ENCODE peak calls at places on chromosomes 4 and X, in four cellular contexts. One of them, this sample, is unnamed.

GRCh38 chr4:77927991-77928925 is 65.6 kb downstream of the MRPL1 start:
- DNase-seq in tibial nerve: no peak
- DNase-seq in GM13977: no peak
- DNase-seq in CD4-positive, alpha-beta T cell: no peak
- DNase-seq in this sample: no peak

GRCh38 chrX:133068461-133068860 is 28.4 kb downstream of the USP26 start:
- DNase-seq in tibial nerve: no peak
- DNase-seq in GM13977: no peak
- DNase-seq in CD4-positive, alpha-beta T cell: no peak
- DNase-seq in this sample: no peak

GRCh38 chr4:26020896-26021295 is 106.9 kb downstream of the SMIM20 start:
- DNase-seq in tibial nerve: no peak
- DNase-seq in GM13977: no peak
- DNase-seq in CD4-positive, alpha-beta T cell: no peak
- DNase-seq in this sample: no peak

GRCh38 chr4:105280338-105280809 is 133.7 kb downstream of the TET2 start:
- DNase-seq in tibial nerve: no peak
- DNase-seq in GM13977: no peak
- DNase-seq in CD4-positive, alpha-beta T cell: no peak
- DNase-seq in this sample: no peak

GRCh38 chr4:129526812-129527211 is 430.9 kb downstream of the C4orf33 start:
- DNase-seq in tibial nerve: no peak
- DNase-seq in GM13977: no peak
- DNase-seq in CD4-positive, alpha-beta T cell: no peak
- DNase-seq in this sample: no peak

GRCh38 chr4:19850909-19851308 is 400.8 kb upstream of the SLIT2 start:
- DNase-seq in tibial nerve: no peak
- DNase-seq in GM13977: no peak
- DNase-seq in CD4-positive, alpha-beta T cell: no peak
- DNase-seq in this sample: no peak

GRCh38 chrX:39244146-39244545 is 442.9 kb downstream of the MID1IP1 start:
- DNase-seq in tibial nerve: no peak
- DNase-seq in GM13977: no peak
- DNase-seq in CD4-positive, alpha-beta T cell: no peak
- DNase-seq in this sample: no peak

GRCh38 chr4:57102050-57102564 is 8.1 kb downstream of the IGFBP7 start:
- DNase-seq in tibial nerve: peak
- DNase-seq in GM13977: no peak
- DNase-seq in CD4-positive, alpha-beta T cell: no peak
- DNase-seq in this sample: no peak

GRCh38 chrX:39331062-39331704 is 529.9 kb downstream of the MID1IP1 start:
- DNase-seq in tibial nerve: no peak
- DNase-seq in GM13977: no peak
- DNase-seq in CD4-positive, alpha-beta T cell: no peak
- DNase-seq in this sample: no peak

GRCh38 chrX:100682939-100683338 is 38.9 kb downstream of the SRPX2 start:
- DNase-seq in tibial nerve: no peak
- DNase-seq in GM13977: no peak
- DNase-seq in CD4-positive, alpha-beta T cell: no peak
- DNase-seq in this sample: no peak

GRCh38 chrX:152641996-152642395 is 4.3 kb downstream of the GABRQ start:
- DNase-seq in tibial nerve: no peak
- DNase-seq in GM13977: no peak
- DNase-seq in CD4-positive, alpha-beta T cell: no peak
- DNase-seq in this sample: peak

GRCh38 chr4:172362569-172362968 is 549.4 kb downstream of the GALNTL6 start:
- DNase-seq in tibial nerve: no peak
- DNase-seq in GM13977: no peak
- DNase-seq in CD4-positive, alpha-beta T cell: no peak
- DNase-seq in this sample: no peak

GRCh38 chrX:149044471-149044870 is 460.6 kb downstream of the IDS start:
- DNase-seq in tibial nerve: no peak
- DNase-seq in GM13977: no peak
- DNase-seq in CD4-positive, alpha-beta T cell: no peak
- DNase-seq in this sample: no peak

GRCh38 chr4:158065176-158065575 is 107.6 kb downstream of the GASK1B start:
- DNase-seq in tibial nerve: no peak
- DNase-seq in GM13977: no peak
- DNase-seq in CD4-positive, alpha-beta T cell: no peak
- DNase-seq in this sample: no peak

GRCh38 chr4:17029432-17029831 is 131.0 kb upstream of the LDB2 start:
- DNase-seq in tibial nerve: no peak
- DNase-seq in GM13977: no peak
- DNase-seq in CD4-positive, alpha-beta T cell: no peak
- DNase-seq in this sample: no peak

GRCh38 chr4:3791910-3792542 is 25.8 kb downstream of the ADRA2C start:
- DNase-seq in tibial nerve: no peak
- DNase-seq in GM13977: peak
- DNase-seq in CD4-positive, alpha-beta T cell: no peak
- DNase-seq in this sample: peak

GRCh38 chrX:118717703-118718391 is 9.6 kb upstream of the IL13RA1 start:
- DNase-seq in tibial nerve: no peak
- DNase-seq in GM13977: no peak
- DNase-seq in CD4-positive, alpha-beta T cell: no peak
- DNase-seq in this sample: no peak

GRCh38 chrX:37378399-37378798 is 29.2 kb downstream of the PRRG1 start:
- DNase-seq in tibial nerve: no peak
- DNase-seq in GM13977: no peak
- DNase-seq in CD4-positive, alpha-beta T cell: no peak
- DNase-seq in this sample: no peak

GRCh38 chr4:13821522-13821921 is 194.0 kb upstream of the BOD1L1 start:
- DNase-seq in tibial nerve: no peak
- DNase-seq in GM13977: no peak
- DNase-seq in CD4-positive, alpha-beta T cell: no peak
- DNase-seq in this sample: no peak

GRCh38 chr4:68271851-68272756 is 26.6 kb upstream of the TMPRSS11B start:
- DNase-seq in tibial nerve: no peak
- DNase-seq in GM13977: peak
- DNase-seq in CD4-positive, alpha-beta T cell: no peak
- DNase-seq in this sample: no peak

GRCh38 chr4:27692098-27692679 is 831.5 kb downstream of the STIM2 start:
- DNase-seq in tibial nerve: no peak
- DNase-seq in GM13977: peak
- DNase-seq in CD4-positive, alpha-beta T cell: no peak
- DNase-seq in this sample: peak

GRCh38 chr4:70518716-70519115 is 347 bp downstream of the AMTN start:
- DNase-seq in tibial nerve: no peak
- DNase-seq in GM13977: no peak
- DNase-seq in CD4-positive, alpha-beta T cell: no peak
- DNase-seq in this sample: no peak

GRCh38 chr4:148093065-148093464 is 349.1 kb downstream of the NR3C2 start:
- DNase-seq in tibial nerve: no peak
- DNase-seq in GM13977: peak
- DNase-seq in CD4-positive, alpha-beta T cell: no peak
- DNase-seq in this sample: no peak

GRCh38 chr4:17763931-17764330 is 17.5 kb downstream of the FAM184B start:
- DNase-seq in tibial nerve: no peak
- DNase-seq in GM13977: no peak
- DNase-seq in CD4-positive, alpha-beta T cell: no peak
- DNase-seq in this sample: no peak

GRCh38 chrX:31819455-31819854 is 747.6 kb upstream of the FTHL17 start:
- DNase-seq in tibial nerve: no peak
- DNase-seq in GM13977: no peak
- DNase-seq in CD4-positive, alpha-beta T cell: no peak
- DNase-seq in this sample: no peak

GRCh38 chrX:18877472-18877871 is 106.4 kb downstream of the PHKA2 start:
- DNase-seq in tibial nerve: no peak
- DNase-seq in GM13977: no peak
- DNase-seq in CD4-positive, alpha-beta T cell: no peak
- DNase-seq in this sample: no peak

GRCh38 chr4:112765317-112765989 is 128.5 kb downstream of the LARP7 start:
- DNase-seq in tibial nerve: no peak
- DNase-seq in GM13977: peak
- DNase-seq in CD4-positive, alpha-beta T cell: no peak
- DNase-seq in this sample: peak

GRCh38 chr4:16791460-16791859 is 107.0 kb downstream of the LDB2 start:
- DNase-seq in tibial nerve: no peak
- DNase-seq in GM13977: no peak
- DNase-seq in CD4-positive, alpha-beta T cell: no peak
- DNase-seq in this sample: no peak

GRCh38 chr4:57136281-57136680 is 26.1 kb upstream of the IGFBP7 start:
- DNase-seq in tibial nerve: no peak
- DNase-seq in GM13977: no peak
- DNase-seq in CD4-positive, alpha-beta T cell: no peak
- DNase-seq in this sample: no peak

DNA sequence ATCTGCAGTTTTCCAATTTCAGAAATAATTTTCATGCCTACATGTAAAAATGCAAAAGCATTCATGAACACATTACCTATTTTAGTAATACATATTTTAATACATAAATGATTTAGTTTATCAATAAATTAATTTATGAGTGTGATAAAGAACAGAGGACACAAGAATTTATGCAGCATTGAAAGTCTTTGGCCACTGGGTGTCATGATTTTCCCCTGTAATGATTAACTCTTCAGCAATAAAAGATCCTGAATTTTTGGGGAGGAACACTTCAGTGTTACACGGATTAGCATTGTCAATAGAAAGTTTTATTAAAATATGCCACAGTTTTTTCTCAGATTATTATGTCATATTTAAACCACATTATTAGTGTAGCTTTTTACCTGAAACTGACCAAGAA is 8.6 kb upstream of the VCX2 start:
- DNase-seq in tibial nerve: no peak
- DNase-seq in GM13977: peak
- DNase-seq in CD4-positive, alpha-beta T cell: no peak
- DNase-seq in this sample: no peak
- TF ChIP-seq CTCF in tibial nerve: no peak
- TF ChIP-seq CTCF in GM13977: no peak
- TF ChIP-seq CTCF in CD4-positive, alpha-beta T cell: no peak
- TF ChIP-seq CTCF in this sample: no peak

GRCh38 chr4:52658671-52659015 is 458 bp downstream of the USP46 start:
- DNase-seq in tibial nerve: no peak
- DNase-seq in GM13977: no peak
- DNase-seq in CD4-positive, alpha-beta T cell: no peak
- DNase-seq in this sample: no peak
- TF ChIP-seq CTCF in tibial nerve: no peak
- TF ChIP-seq CTCF in GM13977: no peak
- TF ChIP-seq CTCF in CD4-positive, alpha-beta T cell: no peak
- TF ChIP-seq CTCF in this sample: no peak

GRCh38 chrX:131634900-131635299 is 91.0 kb downstream of the OR13H1 start:
- DNase-seq in tibial nerve: no peak
- DNase-seq in GM13977: no peak
- DNase-seq in CD4-positive, alpha-beta T cell: no peak
- DNase-seq in this sample: no peak

GRCh38 chrX:131633285-131633917 is 89.5 kb downstream of the OR13H1 start:
- DNase-seq in tibial nerve: peak
- DNase-seq in GM13977: peak
- DNase-seq in CD4-positive, alpha-beta T cell: peak
- DNase-seq in this sample: peak
- TF ChIP-seq CTCF in tibial nerve: peak
- TF ChIP-seq CTCF in GM13977: peak
- TF ChIP-seq CTCF in CD4-positive, alpha-beta T cell: peak
- TF ChIP-seq CTCF in this sample: peak

DNA sequence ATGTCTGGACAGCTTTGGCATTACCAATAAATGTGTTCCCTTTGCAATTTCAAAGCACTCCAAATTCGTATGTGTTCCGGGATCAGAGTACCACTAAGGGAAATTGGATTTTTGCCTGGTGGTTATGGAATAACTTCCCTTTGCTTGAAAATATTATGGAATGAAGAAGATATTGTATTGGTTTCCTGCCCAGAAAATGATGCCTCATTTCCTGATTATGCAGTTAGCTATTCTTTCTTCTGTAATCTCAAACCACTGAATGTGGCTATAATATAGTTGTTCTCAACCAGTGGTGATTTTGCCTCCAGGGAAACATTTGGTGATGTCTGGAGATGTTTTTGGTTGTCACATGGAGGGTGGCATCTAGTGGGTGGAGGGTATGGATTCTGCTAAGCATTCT is 142.9 kb downstream of the PCDH7 start:
- DNase-seq in tibial nerve: no peak
- DNase-seq in GM13977: no peak
- DNase-seq in CD4-positive, alpha-beta T cell: no peak
- DNase-seq in this sample: no peak
- TF ChIP-seq CTCF in tibial nerve: no peak
- TF ChIP-seq CTCF in GM13977: no peak
- TF ChIP-seq CTCF in CD4-positive, alpha-beta T cell: no peak
- TF ChIP-seq CTCF in this sample: no peak

DNA sequence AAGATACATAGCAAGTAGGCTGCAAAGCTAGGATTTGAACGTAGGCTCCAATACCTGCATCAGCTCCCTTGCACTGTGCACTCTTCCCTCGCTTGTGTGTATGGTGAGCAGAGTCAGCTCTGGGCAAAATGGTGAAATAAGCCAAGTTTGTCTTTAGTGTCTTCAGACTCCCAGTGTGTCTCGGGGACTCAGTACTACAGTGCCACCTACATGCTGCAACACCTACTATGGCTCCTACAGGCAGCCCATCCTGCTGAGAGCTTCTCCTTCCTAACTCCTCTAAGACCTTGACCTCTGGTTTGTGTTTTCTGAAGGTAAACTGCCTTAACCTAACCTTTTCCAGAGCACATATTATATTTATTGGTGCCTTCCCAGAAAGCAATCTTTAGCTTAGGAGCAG is 42.5 kb downstream of the RTL9 start:
- DNase-seq in tibial nerve: no peak
- DNase-seq in GM13977: no peak
- DNase-seq in CD4-positive, alpha-beta T cell: no peak
- DNase-seq in this sample: no peak
- TF ChIP-seq CTCF in tibial nerve: no peak
- TF ChIP-seq CTCF in GM13977: peak
- TF ChIP-seq CTCF in CD4-positive, alpha-beta T cell: no peak
- TF ChIP-seq CTCF in this sample: no peak

GRCh38 chr4:82715731-82716617 is 82.6 kb downstream of the SCD5 start:
- DNase-seq in tibial nerve: no peak
- DNase-seq in GM13977: no peak
- DNase-seq in CD4-positive, alpha-beta T cell: no peak
- DNase-seq in this sample: no peak

GRCh38 chr4:82726601-82727000 is 72.0 kb downstream of the SCD5 start:
- DNase-seq in tibial nerve: no peak
- DNase-seq in GM13977: no peak
- DNase-seq in CD4-positive, alpha-beta T cell: no peak
- DNase-seq in this sample: no peak

GRCh38 chr4:82718067-82718935 is 80.3 kb downstream of the SCD5 start:
- DNase-seq in tibial nerve: peak
- DNase-seq in GM13977: no peak
- DNase-seq in CD4-positive, alpha-beta T cell: no peak
- DNase-seq in this sample: no peak

GRCh38 chr4:82721819-82722423 is 76.7 kb downstream of the SCD5 start:
- DNase-seq in tibial nerve: no peak
- DNase-seq in GM13977: no peak
- DNase-seq in CD4-positive, alpha-beta T cell: no peak
- DNase-seq in this sample: peak
- TF ChIP-seq CTCF in tibial nerve: no peak
- TF ChIP-seq CTCF in GM13977: peak
- TF ChIP-seq CTCF in CD4-positive, alpha-beta T cell: no peak
- TF ChIP-seq CTCF in this sample: peak

DNA sequence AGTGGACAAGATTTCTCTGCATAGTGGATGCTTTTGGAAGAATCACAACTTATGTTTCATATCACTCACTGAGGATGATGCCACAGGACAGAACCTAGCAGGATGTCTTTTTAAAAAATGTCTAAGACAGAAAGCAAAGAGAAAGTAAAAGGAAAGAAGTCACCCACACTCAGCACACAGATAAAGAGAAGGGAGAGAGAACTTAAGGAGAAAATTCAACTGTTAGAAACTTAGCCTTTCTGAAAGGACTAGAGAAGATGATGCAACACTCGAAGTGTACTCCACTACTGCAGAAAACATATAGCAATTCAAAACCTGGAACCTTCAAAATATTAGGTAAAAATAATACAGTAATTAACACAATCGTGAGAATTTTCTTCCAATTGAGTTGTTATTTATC is 52.8 kb upstream of the STK26 start:
- DNase-seq in tibial nerve: no peak
- DNase-seq in GM13977: no peak
- DNase-seq in CD4-positive, alpha-beta T cell: no peak
- DNase-seq in this sample: no peak
- TF ChIP-seq CTCF in tibial nerve: no peak
- TF ChIP-seq CTCF in GM13977: no peak
- TF ChIP-seq CTCF in CD4-positive, alpha-beta T cell: no peak
- TF ChIP-seq CTCF in this sample: no peak

This sample was measured in nephron progenitor cell.